ENCODE peak calls at places on chromosome 10, in six cellular contexts. O is right lobe of liver, M is posterior cingulate gyrus, W is M059J, C is transverse colon, T is caudate nucleus. H is an unnamed sample.

GRCh38 chr10:48504141-48504885 is 100.6 kb downstream of the ARHGAP22 start:
- DNase-seq in O (no peak), M (no peak), W (no peak), C (no peak), T (no peak), H (no peak)

GRCh38 chr10:125164421-125164820 is 4.1 kb upstream of the CTBP2 start:
- DNase-seq in O (no peak), M (no peak), W (no peak), C (no peak), T (no peak), H (no peak)

GRCh38 chr10:12597800-12598750 is 248.7 kb downstream of the CAMK1D start:
- DNase-seq in O (no peak), M (no peak), W (no peak), C (no peak), T (no peak), H (no peak)

GRCh38 chr10:46268076-46268881 is 18.5 kb upstream of the ANTXRL start:
- DNase-seq in O (no peak), M (no peak), W (no peak), C (peak; percentile 29), T (no peak), H (no peak)

GRCh38 chr10:132037676-132037975 is 28.1 kb upstream of the JAKMIP3 start:
- DNase-seq in O (no peak), M (no peak), W (no peak), C (no peak), T (no peak), H (no peak)

GRCh38 chr10:86139066-86139657 is 227.4 kb downstream of the GRID1 start:
- DNase-seq in O (no peak), M (peak; percentile 41), W (peak; percentile 24), C (no peak), T (no peak), H (peak; percentile 75)

GRCh38 chr10:71999360-72000072 is 35.3 kb downstream of the CHST3 start:
- DNase-seq in O (no peak), M (peak; percentile 74), W (no peak), C (peak; percentile 55), T (peak; percentile 72), H (no peak)

GRCh38 chr10:131345691-131346090 is 34.2 kb upstream of the TCERG1L start:
- DNase-seq in O (no peak), M (no peak), W (no peak), C (no peak), T (no peak), H (no peak)

GRCh38 chr10:46239999-46240683 is 46.7 kb upstream of the ANTXRL start:
- DNase-seq in O (no peak), M (no peak), W (no peak), C (no peak), T (no peak), H (no peak)

GRCh38 chr10:43140414-43140813 is 2.2 kb downstream of the CSGALNACT2 start:
- DNase-seq in O (no peak), M (no peak), W (peak; percentile 86), C (no peak), T (no peak), H (no peak)

GRCh38 chr10:73997479-73997805 is 474 bp upstream of the VCL start:
- DNase-seq in O (no peak), M (no peak), W (no peak), C (peak; percentile 87), T (no peak), H (no peak)

GRCh38 chr10:93813507-93814465 is 56.0 kb downstream of the LGI1 start:
- DNase-seq in O (peak; percentile 67), M (peak; percentile 57), W (peak; percentile 60), C (peak; percentile 73), T (peak; percentile 24), H (peak; percentile 67)

GRCh38 chr10:121914661-121915060 is 13.2 kb downstream of the ATE1 start:
- DNase-seq in O (no peak), M (no peak), W (no peak), C (no peak), T (no peak), H (no peak)

GRCh38 chr10:132096223-132096622 is 30.5 kb downstream of the JAKMIP3 start:
- DNase-seq in O (no peak), M (no peak), W (peak; percentile 86), C (no peak), T (no peak), H (no peak)

GRCh38 chr10:76553231-76553630 is 1084.4 kb downstream of the KCNMA1 start:
- DNase-seq in O (no peak), M (no peak), W (no peak), C (no peak), T (no peak), H (no peak)

GRCh38 chr10:62433181-62433692 is 59.1 kb downstream of the ZNF365 start:
- DNase-seq in O (peak; percentile 30), M (peak; percentile 36), W (peak; percentile 97), C (no peak), T (no peak), H (peak; percentile 66)

GRCh38 chr10:72796042-72796441 is 97.5 kb upstream of the OIT3 start:
- DNase-seq in O (no peak), M (no peak), W (peak; percentile 73), C (no peak), T (no peak), H (no peak)

GRCh38 chr10:30862486-30862885 is 169.2 kb downstream of the ZNF438 start:
- DNase-seq in O (no peak), M (no peak), W (peak; percentile 62), C (no peak), T (no peak), H (no peak)

GRCh38 chr10:80136134-80136571 is 3.6 kb downstream of the PLAC9 start:
- DNase-seq in O (no peak), M (no peak), W (no peak), C (no peak), T (no peak), H (peak; percentile 57)

GRCh38 chr10:1036341-1036791 is 10.7 kb upstream of the IDI2 start:
- DNase-seq in O (no peak), M (no peak), W (peak; percentile 70), C (no peak), T (peak; percentile 31), H (no peak)

GRCh38 chr10:4639960-4640359 is 186.0 kb upstream of the AKR1E2 start:
- DNase-seq in O (no peak), M (no peak), W (no peak), C (no peak), T (no peak), H (no peak)

GRCh38 chr10:11149499-11149898 is 131.8 kb downstream of the CELF2 start:
- DNase-seq in O (no peak), M (no peak), W (no peak), C (no peak), T (no peak), H (no peak)

GRCh38 chr10:61845950-61846268 is 55.6 kb upstream of the ARID5B start:
- DNase-seq in O (no peak), M (no peak), W (no peak), C (no peak), T (no peak), H (no peak)

GRCh38 chr10:5530846-5531557 is 6.2 kb downstream of the CALML3 start:
- DNase-seq in O (no peak), M (no peak), W (no peak), C (peak; percentile 2), T (no peak), H (peak; percentile 3)

GRCh38 chr10:49371967-49372366 is 23.9 kb downstream of the DRGX start:
- DNase-seq in O (no peak), M (no peak), W (no peak), C (no peak), T (no peak), H (no peak)

GRCh38 chr10:124030711-124031110 is 62.7 kb downstream of the CHST15 start:
- DNase-seq in O (no peak), M (no peak), W (no peak), C (no peak), T (no peak), H (no peak)

H was measured in body of pancreas.